ENCODE peak calls at places on chromosomes 1 and 21, in eight cellular contexts. One of them, this sample, is unnamed.

GRCh38 chr1:186424539-186424938 is 36.4 kb downstream of the PDC start:
- DNase-seq in SK-N-SH: no peak
- DNase-seq in HepG2: no peak
- DNase-seq in H1: no peak
- DNase-seq in K562: no peak
- DNase-seq in HCT116: no peak
- DNase-seq in GM12878: no peak
- DNase-seq in endothelial cell of umbilical vein: no peak
- DNase-seq in this sample: no peak

GRCh38 chr1:248841702-248842395 is 3.8 kb downstream of the ZNF672 start:
- DNase-seq in HepG2: peak; percentile 42
- DNase-seq in GM12878: no peak
- DNase-seq in SK-N-SH: no peak
- DNase-seq in H1: no peak
- DNase-seq in K562: no peak
- DNase-seq in HCT116: no peak
- DNase-seq in endothelial cell of umbilical vein: peak; percentile 42
- DNase-seq in this sample: peak; percentile 74

GRCh38 chr1:5888606-5889211 is 103.5 kb downstream of the NPHP4 start:
- DNase-seq in endothelial cell of umbilical vein: no peak
- DNase-seq in HepG2: peak; percentile 4
- DNase-seq in K562: no peak
- DNase-seq in H1: no peak
- DNase-seq in SK-N-SH: peak; percentile 66
- DNase-seq in HCT116: no peak
- DNase-seq in GM12878: no peak
- DNase-seq in this sample: peak; percentile 43

GRCh38 chr1:9291914-9292360 is 757 bp upstream of the SPSB1 start:
- DNase-seq in K562: no peak
- DNase-seq in endothelial cell of umbilical vein: peak; percentile 85
- DNase-seq in HCT116: no peak
- DNase-seq in HepG2: peak; percentile 58
- DNase-seq in H1: no peak
- DNase-seq in GM12878: no peak
- DNase-seq in SK-N-SH: peak; percentile 54
- DNase-seq in this sample: peak; percentile 58

GRCh38 chr1:233543338-233544255 is 70.3 kb upstream of the KCNK1 start:
- DNase-seq in endothelial cell of umbilical vein: no peak
- DNase-seq in HCT116: peak; percentile 91
- DNase-seq in SK-N-SH: no peak
- DNase-seq in H1: no peak
- DNase-seq in HepG2: peak; percentile 2
- DNase-seq in GM12878: no peak
- DNase-seq in K562: peak; percentile 55
- DNase-seq in this sample: no peak

GRCh38 chr1:23554481-23555224 is 4.6 kb downstream of the ID3 start:
- DNase-seq in HepG2: peak; percentile 76
- DNase-seq in endothelial cell of umbilical vein: peak; percentile 94
- DNase-seq in HCT116: peak; percentile 64
- DNase-seq in H1: no peak
- DNase-seq in SK-N-SH: peak; percentile 94
- DNase-seq in K562: peak; percentile 96
- DNase-seq in GM12878: no peak
- DNase-seq in this sample: peak; percentile 91

GRCh38 chr1:78153092-78153736 is 107.4 kb downstream of the GIPC2 start:
- DNase-seq in HepG2: no peak
- DNase-seq in K562: no peak
- DNase-seq in endothelial cell of umbilical vein: no peak
- DNase-seq in HCT116: no peak
- DNase-seq in SK-N-SH: no peak
- DNase-seq in H1: no peak
- DNase-seq in GM12878: no peak
- DNase-seq in this sample: no peak

GRCh38 chr1:169348356-169349036 is 19.1 kb downstream of the NME7 start:
- DNase-seq in H1: no peak
- DNase-seq in SK-N-SH: peak; percentile 37
- DNase-seq in HCT116: peak; percentile 57
- DNase-seq in GM12878: peak; percentile 19
- DNase-seq in endothelial cell of umbilical vein: peak; percentile 74
- DNase-seq in K562: peak; percentile 28
- DNase-seq in HepG2: peak; percentile 43
- DNase-seq in this sample: peak; percentile 69

GRCh38 chr1:59057211-59057694 is 239.6 kb upstream of the FGGY start:
- DNase-seq in H1: no peak
- DNase-seq in K562: no peak
- DNase-seq in HCT116: no peak
- DNase-seq in GM12878: no peak
- DNase-seq in SK-N-SH: peak; percentile 82
- DNase-seq in HepG2: peak; percentile 64
- DNase-seq in endothelial cell of umbilical vein: no peak
- DNase-seq in this sample: peak; percentile 27

GRCh38 chr1:203113308-203113707 is 14.2 kb upstream of the ADORA1 start:
- DNase-seq in K562: no peak
- DNase-seq in HepG2: no peak
- DNase-seq in HCT116: no peak
- DNase-seq in endothelial cell of umbilical vein: no peak
- DNase-seq in GM12878: no peak
- DNase-seq in SK-N-SH: no peak
- DNase-seq in H1: no peak
- DNase-seq in this sample: no peak

GRCh38 chr21:30146558-30147282 is 19.9 kb downstream of the CLDN17 start:
- DNase-seq in endothelial cell of umbilical vein: no peak
- DNase-seq in K562: no peak
- DNase-seq in SK-N-SH: no peak
- DNase-seq in HepG2: no peak
- DNase-seq in H1: no peak
- DNase-seq in GM12878: no peak
- DNase-seq in HCT116: no peak
- DNase-seq in this sample: no peak

GRCh38 chr21:37374026-37374425 is 7.5 kb downstream of the DYRK1A start:
- DNase-seq in HepG2: no peak
- DNase-seq in H1: no peak
- DNase-seq in endothelial cell of umbilical vein: peak; percentile 85
- DNase-seq in HCT116: no peak
- DNase-seq in GM12878: no peak
- DNase-seq in K562: no peak
- DNase-seq in SK-N-SH: no peak
- DNase-seq in this sample: no peak

GRCh38 chr1:153544453-153545066 is 1.0 kb downstream of the S100A4 start:
- DNase-seq in HCT116: no peak
- DNase-seq in GM12878: no peak
- DNase-seq in HepG2: no peak
- DNase-seq in K562: no peak
- DNase-seq in endothelial cell of umbilical vein: no peak
- DNase-seq in SK-N-SH: peak; percentile 13
- DNase-seq in H1: no peak
- DNase-seq in this sample: no peak

GRCh38 chr1:8915446-8915845 is 30.2 kb upstream of the CA6 start:
- DNase-seq in GM12878: no peak
- DNase-seq in SK-N-SH: no peak
- DNase-seq in H1: no peak
- DNase-seq in HepG2: no peak
- DNase-seq in HCT116: no peak
- DNase-seq in K562: no peak
- DNase-seq in endothelial cell of umbilical vein: no peak
- DNase-seq in this sample: peak; percentile 44

GRCh38 chr21:30305136-30305535 is 15.0 kb downstream of the KRTAP26-1 start:
- DNase-seq in SK-N-SH: no peak
- DNase-seq in H1: no peak
- DNase-seq in K562: no peak
- DNase-seq in endothelial cell of umbilical vein: no peak
- DNase-seq in HCT116: no peak
- DNase-seq in GM12878: no peak
- DNase-seq in HepG2: no peak
- DNase-seq in this sample: no peak

GRCh38 chr21:35575280-35575915 is 484.9 kb downstream of the SETD4 start:
- DNase-seq in SK-N-SH: no peak
- DNase-seq in HCT116: no peak
- DNase-seq in GM12878: no peak
- DNase-seq in endothelial cell of umbilical vein: no peak
- DNase-seq in K562: no peak
- DNase-seq in HepG2: no peak
- DNase-seq in H1: no peak
- DNase-seq in this sample: no peak

GRCh38 chr1:223363856-223364684 is at the start of gene SUSD4:
- DNase-seq in SK-N-SH: peak; percentile 88
- DNase-seq in HCT116: no peak
- DNase-seq in GM12878: no peak
- DNase-seq in endothelial cell of umbilical vein: no peak
- DNase-seq in H1: no peak
- DNase-seq in K562: peak; percentile 85
- DNase-seq in HepG2: no peak
- DNase-seq in this sample: peak; percentile 87

GRCh38 chr1:31927661-31927980 is 10.5 kb downstream of the PTP4A2 start:
- DNase-seq in H1: no peak
- DNase-seq in GM12878: no peak
- DNase-seq in endothelial cell of umbilical vein: no peak
- DNase-seq in SK-N-SH: no peak
- DNase-seq in HCT116: no peak
- DNase-seq in K562: no peak
- DNase-seq in HepG2: no peak
- DNase-seq in this sample: no peak
- H4K20me1 ChIP-seq in H1: peaks cover 10% of the 10 kb centered on the region
- H4K20me1 ChIP-seq in GM12878: peaks cover 7% of the 10 kb centered on the region
- H4K20me1 ChIP-seq in endothelial cell of umbilical vein: peaks cover 14% of the 10 kb centered on the region
- H4K20me1 ChIP-seq in SK-N-SH: peaks cover 96% of the 10 kb centered on the region
- H4K20me1 ChIP-seq in HCT116: peaks cover 60% of the 10 kb centered on the region
- H4K20me1 ChIP-seq in K562: peaks cover 60% of the 10 kb centered on the region
- H4K20me1 ChIP-seq in HepG2: peaks cover 70% of the 10 kb centered on the region
- H4K20me1 ChIP-seq in this sample: peaks cover 57% of the 10 kb centered on the region

GRCh38 chr1:239926184-239926583 is 165.5 kb upstream of the FMN2 start:
- DNase-seq in HCT116: no peak
- DNase-seq in HepG2: no peak
- DNase-seq in GM12878: no peak
- DNase-seq in SK-N-SH: no peak
- DNase-seq in H1: no peak
- DNase-seq in endothelial cell of umbilical vein: no peak
- DNase-seq in K562: no peak
- DNase-seq in this sample: no peak

GRCh38 chr1:239929317-239929716 is 162.4 kb upstream of the FMN2 start:
- DNase-seq in K562: no peak
- DNase-seq in H1: no peak
- DNase-seq in endothelial cell of umbilical vein: no peak
- DNase-seq in HCT116: no peak
- DNase-seq in SK-N-SH: no peak
- DNase-seq in GM12878: no peak
- DNase-seq in HepG2: no peak
- DNase-seq in this sample: no peak

GRCh38 chr1:239924741-239925350 is 166.8 kb upstream of the FMN2 start:
- DNase-seq in H1: no peak
- DNase-seq in K562: no peak
- DNase-seq in endothelial cell of umbilical vein: no peak
- DNase-seq in SK-N-SH: no peak
- DNase-seq in HCT116: no peak
- DNase-seq in GM12878: no peak
- DNase-seq in HepG2: no peak
- DNase-seq in this sample: no peak

GRCh38 chr1:239931341-239931740 is 160.3 kb upstream of the FMN2 start:
- DNase-seq in H1: no peak
- DNase-seq in endothelial cell of umbilical vein: no peak
- DNase-seq in HepG2: no peak
- DNase-seq in SK-N-SH: no peak
- DNase-seq in GM12878: no peak
- DNase-seq in K562: no peak
- DNase-seq in HCT116: no peak
- DNase-seq in this sample: no peak

GRCh38 chr1:239930646-239931262 is 160.9 kb upstream of the FMN2 start:
- DNase-seq in K562: no peak
- DNase-seq in endothelial cell of umbilical vein: no peak
- DNase-seq in H1: no peak
- DNase-seq in SK-N-SH: no peak
- DNase-seq in GM12878: no peak
- DNase-seq in HepG2: no peak
- DNase-seq in HCT116: no peak
- DNase-seq in this sample: no peak
- TF ChIP-seq POLR2AphosphoS5 in K562: no peak
- TF ChIP-seq POLR2AphosphoS5 in endothelial cell of umbilical vein: no peak
- TF ChIP-seq POLR2AphosphoS5 in H1: no peak
- TF ChIP-seq POLR2AphosphoS5 in SK-N-SH: no peak
- TF ChIP-seq POLR2AphosphoS5 in GM12878: no peak
- TF ChIP-seq POLR2AphosphoS5 in HepG2: no peak
- TF ChIP-seq POLR2AphosphoS5 in HCT116: no peak
- TF ChIP-seq POLR2AphosphoS5 in this sample: no peak

DNA sequence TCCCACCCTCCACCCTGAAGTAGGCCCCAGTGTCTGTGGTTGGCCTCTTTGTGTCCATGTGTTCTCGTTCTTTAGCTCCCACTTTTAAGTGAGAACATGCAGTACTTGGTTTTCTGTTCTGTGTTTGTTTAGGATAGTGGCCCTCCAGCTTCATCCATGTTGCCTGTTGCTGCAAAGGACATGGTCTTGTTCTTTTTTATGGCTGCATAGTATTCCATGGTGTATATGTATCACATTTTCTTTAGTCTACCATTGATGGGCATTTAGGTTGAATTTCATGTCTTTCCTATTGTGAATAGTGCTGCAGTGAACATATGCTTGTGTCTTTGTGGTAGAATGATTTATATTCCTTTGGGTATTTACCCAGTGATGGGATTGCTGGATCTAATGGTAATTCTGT is 6.1 kb downstream of the HIPK1 start:
- DNase-seq in H1: no peak
- DNase-seq in HepG2: no peak
- DNase-seq in GM12878: no peak
- DNase-seq in K562: no peak
- DNase-seq in endothelial cell of umbilical vein: no peak
- DNase-seq in HCT116: no peak
- DNase-seq in SK-N-SH: no peak
- DNase-seq in this sample: no peak
- H4K20me1 ChIP-seq in H1: no peaks in the 10 kb centered on the region
- H4K20me1 ChIP-seq in HepG2: peaks cover 24% of the 10 kb centered on the region
- H4K20me1 ChIP-seq in GM12878: no peaks in the 10 kb centered on the region
- H4K20me1 ChIP-seq in K562: peaks cover 18% of the 10 kb centered on the region
- H4K20me1 ChIP-seq in endothelial cell of umbilical vein: no peaks in the 10 kb centered on the region
- H4K20me1 ChIP-seq in HCT116: peaks cover 2% of the 10 kb centered on the region
- H4K20me1 ChIP-seq in SK-N-SH: peaks cover 94% of the 10 kb centered on the region
- H4K20me1 ChIP-seq in this sample: peaks cover 28% of the 10 kb centered on the region

DNA sequence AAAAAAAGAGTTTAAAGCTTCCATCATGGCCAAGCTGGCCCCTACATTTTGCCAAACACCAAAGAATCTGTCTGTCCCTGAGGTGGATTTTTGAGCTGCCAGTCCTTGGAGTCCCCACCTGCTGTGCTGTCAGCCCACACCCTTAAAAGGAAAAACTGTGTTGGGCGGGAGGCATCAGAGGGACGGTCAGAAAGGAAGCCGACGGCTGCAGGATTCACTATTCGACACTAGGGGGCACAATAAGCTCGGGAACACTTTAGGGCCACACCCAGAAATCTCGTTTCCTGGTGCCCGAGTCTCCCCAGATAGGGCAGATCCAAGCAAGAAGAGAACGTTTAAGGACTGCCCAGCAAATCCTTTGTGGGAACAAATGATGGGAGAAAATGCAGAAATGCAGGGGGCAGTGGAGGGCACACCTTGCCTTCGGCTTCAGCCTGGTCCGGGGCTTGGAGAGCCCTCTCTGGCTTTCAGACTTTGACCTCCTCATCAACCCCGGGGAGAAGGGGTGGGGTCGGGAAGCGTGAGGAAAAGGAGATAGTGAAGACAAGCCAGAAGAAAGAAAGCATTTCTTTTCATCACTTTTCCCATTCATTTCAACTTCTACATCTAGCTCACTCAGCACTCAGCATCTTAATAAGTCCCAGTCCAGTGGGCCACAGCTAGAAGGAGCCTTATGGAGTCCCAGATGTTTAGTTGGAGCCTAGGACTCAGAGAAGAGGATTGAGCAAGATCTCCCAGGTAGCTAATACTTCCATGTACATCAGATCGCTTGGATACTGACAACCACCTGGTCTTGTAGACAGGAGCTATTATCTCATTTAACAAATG is 5.0 kb upstream of the CTTNBP2NL start:
- DNase-seq in GM12878: peak; percentile 63
- DNase-seq in HCT116: peak; percentile 89
- DNase-seq in K562: peak; percentile 90
- DNase-seq in HepG2: peak; percentile 88
- DNase-seq in SK-N-SH: peak; percentile 84
- DNase-seq in H1: peak; percentile 85
- DNase-seq in endothelial cell of umbilical vein: peak; percentile 91
- DNase-seq in this sample: peak; percentile 98
- TF ChIP-seq POLR2AphosphoS5 in GM12878: no peak
- TF ChIP-seq POLR2AphosphoS5 in HCT116: peak; percentile 41
- TF ChIP-seq POLR2AphosphoS5 in K562: no peak
- TF ChIP-seq POLR2AphosphoS5 in HepG2: no peak
- TF ChIP-seq POLR2AphosphoS5 in SK-N-SH: peak; percentile 29
- TF ChIP-seq POLR2AphosphoS5 in H1: no peak
- TF ChIP-seq POLR2AphosphoS5 in endothelial cell of umbilical vein: peak; percentile 60
- TF ChIP-seq POLR2AphosphoS5 in this sample: no peak

This sample was measured in GM23338.